ENCODE peak calls at places on chromosomes 16 and 17, in six cellular contexts. H, B, E, I, D and J are unnamed samples.

GRCh38 chr16:89257281-89257731 is 39.8 kb downstream of the ZNF778 start:
- DNase-seq in H (no peak), B (no peak), E (no peak), I (peak; percentile 52), D (no peak), J (no peak)

GRCh38 chr17:32723310-32723955 is 153.5 kb downstream of the MYO1D start:
- DNase-seq in H (no peak), B (peak; percentile 7), E (no peak), I (no peak), D (peak; percentile 38), J (no peak)

GRCh38 chr17:76886395-76886794 is 18.2 kb downstream of the MGAT5B start:
- DNase-seq in H (no peak), B (no peak), E (no peak), I (no peak), D (no peak), J (no peak)

GRCh38 chr17:67689534-67690177 is 28.1 kb upstream of the NOL11 start:
- DNase-seq in H (peak; percentile 44), B (peak; percentile 66), E (peak; percentile 67), I (peak; percentile 23), D (no peak), J (peak; percentile 46)

GRCh38 chr17:5537251-5537650 is 47.1 kb downstream of the NLRP1 start:
- DNase-seq in H (no peak), B (peak; percentile 36), E (peak; percentile 20), I (no peak), D (no peak), J (no peak)

GRCh38 chr16:30894540-30895368 is 877 bp upstream of the BCL7C start:
- DNase-seq in H (no peak), B (no peak), E (no peak), I (no peak), D (no peak), J (no peak)

GRCh38 chr16:14496786-14497185 is 133.3 kb downstream of the PARN start:
- DNase-seq in H (no peak), B (no peak), E (no peak), I (no peak), D (no peak), J (no peak)

GRCh38 chr16:1082952-1083675 is 10.6 kb downstream of the SSTR5 start:
- DNase-seq in H (no peak), B (no peak), E (no peak), I (peak; percentile 18), D (no peak), J (peak; percentile 76)

GRCh38 chr16:26665166-26665939 is 401.4 kb upstream of the C16orf82 start:
- DNase-seq in H (no peak), B (no peak), E (no peak), I (no peak), D (no peak), J (no peak)

GRCh38 chr16:47492428-47493357 is 31.6 kb downstream of the PHKB start:
- DNase-seq in H (peak; percentile 47), B (peak; percentile 23), E (peak; percentile 47), I (peak; percentile 63), D (peak; percentile 29), J (no peak)

GRCh38 chr17:50953831-50954601 is 87.9 kb upstream of the TOB1 start:
- DNase-seq in H (no peak), B (peak; percentile 82), E (peak; percentile 73), I (peak; percentile 79), D (no peak), J (peak; percentile 63)

GRCh38 chr16:69909760-69910159 is 41.4 kb upstream of the CLEC18A start:
- DNase-seq in H (no peak), B (no peak), E (no peak), I (no peak), D (no peak), J (no peak)

GRCh38 chr17:27754549-27754948 is 45.8 kb downstream of the NOS2 start:
- DNase-seq in H (no peak), B (no peak), E (no peak), I (no peak), D (no peak), J (no peak)

GRCh38 chr16:84144301-84144858 is 597 bp downstream of the HSDL1 start:
- DNase-seq in H (peak; percentile 30), B (peak; percentile 5), E (no peak), I (peak; percentile 58), D (no peak), J (peak; percentile 55)

GRCh38 chr16:67241008-67241900 is 6.0 kb downstream of the FHOD1 start:
- DNase-seq in H (peak; percentile 91), B (peak; percentile 92), E (peak; percentile 90), I (no peak), D (no peak), J (no peak)

GRCh38 chr17:55705847-55706246 is 16.8 kb downstream of the TMEM100 start:
- DNase-seq in H (no peak), B (no peak), E (no peak), I (no peak), D (no peak), J (no peak)

GRCh38 chr17:81831563-81831956 is 1.5 kb downstream of the MCRIP1 start:
- DNase-seq in H (no peak), B (no peak), E (no peak), I (no peak), D (no peak), J (no peak)

GRCh38 chr16:53068423-53068833 is 13.6 kb downstream of the CHD9 start:
- DNase-seq in H (no peak), B (no peak), E (no peak), I (no peak), D (no peak), J (no peak)

GRCh38 chr17:7833795-7834553 is at the start of gene KDM6B:
- DNase-seq in H (peak; percentile 95), B (peak; percentile 85), E (peak; percentile 88), I (peak; percentile 89), D (peak; percentile 76), J (peak; percentile 94)

GRCh38 chr16:68246671-68247070 is 1.5 kb downstream of the PLA2G15 start:
- DNase-seq in H (no peak), B (no peak), E (peak; percentile 41), I (no peak), D (no peak), J (no peak)

GRCh38 chr17:82009413-82009812 is 13.3 kb downstream of the CENPX start:
- DNase-seq in H (no peak), B (no peak), E (no peak), I (no peak), D (no peak), J (no peak)

GRCh38 chr17:8062435-8062806 is 23.6 kb downstream of the ALOX15B start:
- DNase-seq in H (no peak), B (peak; percentile 25), E (no peak), I (no peak), D (no peak), J (no peak)

GRCh38 chr16:5398203-5398602 is 300.6 kb upstream of the EEF2KMT start:
- DNase-seq in H (no peak), B (no peak), E (no peak), I (no peak), D (no peak), J (no peak)

GRCh38 chr17:64016248-64016784 is 4.1 kb downstream of the ICAM2 start:
- DNase-seq in H (no peak), B (no peak), E (no peak), I (no peak), D (no peak), J (no peak)
- TF ChIP-seq CTCF in H (no peak), B (no peak), E (peak; percentile 31), I (no peak), D (no peak), J (no peak)

GRCh38 chr17:72056727-72057290 is 64.0 kb upstream of the SOX9 start:
- DNase-seq in H (no peak), B (no peak), E (no peak), I (no peak), D (no peak), J (no peak)
- TF ChIP-seq CTCF in H (no peak), B (no peak), E (no peak), I (no peak), D (no peak), J (no peak)

DNA sequence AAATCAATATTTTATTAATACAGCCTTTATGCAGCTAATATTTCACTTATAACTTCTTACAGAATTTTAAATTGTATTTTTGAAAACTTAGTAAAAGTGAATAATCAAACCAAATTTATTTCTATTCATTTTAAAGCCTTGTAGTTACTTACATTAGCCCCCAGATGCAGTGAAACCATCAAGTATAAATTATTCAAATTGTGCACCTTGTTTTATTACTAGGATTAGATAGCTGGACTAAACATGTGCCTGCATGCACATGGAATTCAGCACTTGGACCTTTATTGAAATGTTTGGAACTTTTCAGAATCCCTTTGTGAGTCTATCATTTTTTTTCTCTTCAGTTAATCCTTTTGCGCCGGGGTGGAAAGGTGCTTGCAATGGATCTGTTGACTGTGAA is 4.7 kb downstream of the ZPBP2 start:
- DNase-seq in H (no peak), B (peak; percentile 31), E (peak; percentile 28), I (no peak), D (no peak), J (no peak)
- TF ChIP-seq CTCF in H (no peak), B (peak; percentile 44), E (peak; percentile 49), I (peak; percentile 61), D (no peak), J (no peak)

DNA sequence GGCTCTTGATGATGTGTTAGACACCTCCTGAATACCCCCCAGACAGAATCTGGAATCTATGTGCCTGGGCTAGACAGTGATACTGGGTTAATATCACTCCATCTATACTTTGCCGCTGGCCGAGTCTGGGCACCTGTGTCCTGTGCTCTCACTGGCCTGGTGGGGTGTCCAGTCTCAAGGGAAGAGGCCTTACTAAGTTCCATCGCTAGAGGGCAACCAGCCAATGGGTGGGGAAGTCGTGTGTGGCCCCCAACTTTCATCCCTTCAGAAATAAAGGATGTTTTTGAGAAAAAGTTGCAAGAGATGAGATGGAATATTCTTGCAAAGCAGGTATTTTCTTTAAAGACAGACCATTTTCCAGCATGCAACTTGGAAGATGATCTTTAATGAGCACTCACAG is 1.6 kb upstream of the GLP2R start:
- DNase-seq in H (no peak), B (no peak), E (no peak), I (no peak), D (no peak), J (no peak)
- TF ChIP-seq CTCF in H (no peak), B (no peak), E (no peak), I (no peak), D (no peak), J (no peak)

GRCh38 chr16:74035816-74036215 is 260.8 kb upstream of the PSMD7 start:
- DNase-seq in H (no peak), B (peak; percentile 2), E (peak; percentile 2), I (no peak), D (no peak), J (no peak)
- TF ChIP-seq CTCF in H (no peak), B (peak; percentile 8), E (peak; percentile 35), I (peak; percentile 49), D (no peak), J (peak; percentile 33)